ENCODE peak calls at places on chromosome 2, in ten cellular contexts. One of them, this sample, is unnamed.

GRCh38 chr2:56515399-56515798 is 331.6 kb downstream of the CCDC85A start:
- DNase-seq in colonic mucosa: no peak
- DNase-seq in HCT116: no peak
- DNase-seq in left lung: no peak
- DNase-seq in PC-9: no peak
- DNase-seq in psoas muscle: no peak
- DNase-seq in choroid plexus epithelial cell: no peak
- DNase-seq in AG10803: no peak
- DNase-seq in GM12865: no peak
- DNase-seq in adrenal gland: no peak
- DNase-seq in this sample: no peak

GRCh38 chr2:23563673-23564617 is 179.0 kb downstream of the KLHL29 start:
- DNase-seq in HCT116: no peak
- DNase-seq in AG10803: peak; percentile 95
- DNase-seq in left lung: no peak
- DNase-seq in colonic mucosa: peak; percentile 21
- DNase-seq in adrenal gland: no peak
- DNase-seq in choroid plexus epithelial cell: peak; percentile 57
- DNase-seq in psoas muscle: peak; percentile 92
- DNase-seq in GM12865: no peak
- DNase-seq in PC-9: peak; percentile 5
- DNase-seq in this sample: peak; percentile 54

GRCh38 chr2:128290356-128290755 is 28.3 kb downstream of the HS6ST1 start:
- DNase-seq in PC-9: no peak
- DNase-seq in adrenal gland: no peak
- DNase-seq in GM12865: no peak
- DNase-seq in choroid plexus epithelial cell: peak; percentile 24
- DNase-seq in colonic mucosa: no peak
- DNase-seq in left lung: no peak
- DNase-seq in AG10803: peak; percentile 24
- DNase-seq in psoas muscle: no peak
- DNase-seq in HCT116: no peak
- DNase-seq in this sample: no peak

GRCh38 chr2:111122631-111123421 is 2.1 kb downstream of the BCL2L11 start:
- DNase-seq in psoas muscle: peak; percentile 92
- DNase-seq in PC-9: peak; percentile 69
- DNase-seq in AG10803: peak; percentile 75
- DNase-seq in GM12865: peak; percentile 49
- DNase-seq in choroid plexus epithelial cell: peak; percentile 82
- DNase-seq in left lung: peak; percentile 88
- DNase-seq in HCT116: no peak
- DNase-seq in adrenal gland: peak; percentile 84
- DNase-seq in colonic mucosa: peak; percentile 77
- DNase-seq in this sample: peak; percentile 86

GRCh38 chr2:218996937-218997336 is 3.7 kb upstream of the CRYBA2 start:
- DNase-seq in choroid plexus epithelial cell: no peak
- DNase-seq in AG10803: no peak
- DNase-seq in GM12865: no peak
- DNase-seq in adrenal gland: no peak
- DNase-seq in colonic mucosa: peak; percentile 46
- DNase-seq in left lung: no peak
- DNase-seq in psoas muscle: no peak
- DNase-seq in HCT116: no peak
- DNase-seq in PC-9: no peak
- DNase-seq in this sample: peak; percentile 82

GRCh38 chr2:170375192-170375591 is 197.2 kb downstream of the MYO3B start:
- DNase-seq in HCT116: no peak
- DNase-seq in PC-9: peak; percentile 66
- DNase-seq in colonic mucosa: no peak
- DNase-seq in psoas muscle: no peak
- DNase-seq in choroid plexus epithelial cell: no peak
- DNase-seq in left lung: no peak
- DNase-seq in AG10803: no peak
- DNase-seq in GM12865: no peak
- DNase-seq in adrenal gland: no peak
- DNase-seq in this sample: no peak

GRCh38 chr2:88835726-88836125 is 144.3 kb downstream of the RPIA start:
- DNase-seq in left lung: no peak
- DNase-seq in colonic mucosa: no peak
- DNase-seq in GM12865: no peak
- DNase-seq in adrenal gland: no peak
- DNase-seq in PC-9: no peak
- DNase-seq in HCT116: no peak
- DNase-seq in choroid plexus epithelial cell: no peak
- DNase-seq in psoas muscle: no peak
- DNase-seq in AG10803: no peak
- DNase-seq in this sample: no peak

GRCh38 chr2:95006661-95007060 is 18.8 kb upstream of the MAL start:
- DNase-seq in HCT116: no peak
- DNase-seq in left lung: no peak
- DNase-seq in psoas muscle: no peak
- DNase-seq in colonic mucosa: no peak
- DNase-seq in GM12865: no peak
- DNase-seq in AG10803: no peak
- DNase-seq in PC-9: no peak
- DNase-seq in choroid plexus epithelial cell: no peak
- DNase-seq in adrenal gland: no peak
- DNase-seq in this sample: no peak

GRCh38 chr2:80621661-80622060 is 317.1 kb upstream of the LRRTM1 start:
- DNase-seq in adrenal gland: no peak
- DNase-seq in AG10803: no peak
- DNase-seq in colonic mucosa: no peak
- DNase-seq in choroid plexus epithelial cell: peak; percentile 8
- DNase-seq in psoas muscle: no peak
- DNase-seq in left lung: no peak
- DNase-seq in HCT116: no peak
- DNase-seq in GM12865: no peak
- DNase-seq in PC-9: no peak
- DNase-seq in this sample: no peak

GRCh38 chr2:66771359-66771978 is 336.5 kb downstream of the MEIS1 start:
- DNase-seq in GM12865: no peak
- DNase-seq in HCT116: no peak
- DNase-seq in psoas muscle: no peak
- DNase-seq in PC-9: no peak
- DNase-seq in adrenal gland: no peak
- DNase-seq in colonic mucosa: no peak
- DNase-seq in left lung: no peak
- DNase-seq in AG10803: no peak
- DNase-seq in choroid plexus epithelial cell: peak; percentile 33
- DNase-seq in this sample: no peak

GRCh38 chr2:70248145-70248809 is at the start of gene TIA1:
- DNase-seq in choroid plexus epithelial cell: peak; percentile 99
- DNase-seq in GM12865: peak; percentile 99
- DNase-seq in HCT116: peak; percentile 96
- DNase-seq in colonic mucosa: peak; percentile 99
- DNase-seq in PC-9: peak; percentile 96
- DNase-seq in left lung: peak; percentile 99
- DNase-seq in adrenal gland: peak; percentile 98
- DNase-seq in psoas muscle: peak; percentile 99
- DNase-seq in AG10803: peak; percentile 97
- DNase-seq in this sample: peak; percentile 99

DNA sequence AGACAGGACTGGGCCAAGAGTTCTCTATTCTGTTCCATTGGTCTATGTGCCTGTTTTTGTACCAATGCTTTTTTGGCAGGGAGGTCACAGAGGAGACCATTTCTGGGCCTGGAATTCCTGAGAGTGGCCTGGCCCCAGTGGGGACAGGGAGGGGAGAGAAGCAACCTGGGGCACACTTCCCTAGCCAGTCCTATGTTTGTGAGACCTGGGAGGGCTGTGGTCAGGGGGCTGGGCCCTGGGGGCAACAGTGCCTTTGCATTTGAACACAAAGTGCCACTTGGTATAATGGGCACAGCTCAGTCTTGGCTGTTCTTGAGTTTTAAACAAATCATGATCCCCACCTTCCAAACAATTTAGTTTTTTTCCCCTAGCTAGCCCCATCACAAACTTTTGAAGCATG is 133.4 kb downstream of the GLI2 start:
- DNase-seq in AG10803: no peak
- DNase-seq in GM12865: no peak
- DNase-seq in PC-9: no peak
- DNase-seq in choroid plexus epithelial cell: no peak
- DNase-seq in psoas muscle: peak; percentile 17
- DNase-seq in HCT116: no peak
- DNase-seq in left lung: no peak
- DNase-seq in colonic mucosa: no peak
- DNase-seq in adrenal gland: no peak
- DNase-seq in this sample: no peak
- TF ChIP-seq CTCF in AG10803: no peak
- TF ChIP-seq CTCF in GM12865: no peak
- TF ChIP-seq CTCF in PC-9: no peak
- TF ChIP-seq CTCF in choroid plexus epithelial cell: no peak
- TF ChIP-seq CTCF in psoas muscle: no peak
- TF ChIP-seq CTCF in HCT116: no peak
- TF ChIP-seq CTCF in left lung: no peak
- TF ChIP-seq CTCF in colonic mucosa: no peak
- TF ChIP-seq CTCF in adrenal gland: no peak
- TF ChIP-seq CTCF in this sample: no peak

DNA sequence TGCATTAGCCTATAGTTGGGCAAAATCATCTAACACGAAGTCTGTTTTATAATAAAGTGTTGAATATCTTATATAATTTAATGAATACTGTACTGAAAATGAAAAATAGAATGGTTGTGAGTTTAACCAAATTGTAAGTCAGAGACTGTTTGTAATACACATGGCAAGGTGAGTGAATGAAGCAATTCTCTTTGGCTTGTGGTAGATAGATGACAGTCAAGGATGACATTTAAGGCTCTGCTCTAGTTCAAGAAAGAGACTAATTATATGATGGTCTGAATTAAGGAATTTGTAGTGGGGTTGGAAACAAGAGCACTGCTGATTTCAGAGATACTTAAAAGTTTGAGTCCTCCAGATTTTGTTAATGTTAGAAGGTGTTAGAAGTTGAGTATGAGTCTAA is 207.7 kb downstream of the MCFD2 start:
- DNase-seq in left lung: no peak
- DNase-seq in colonic mucosa: no peak
- DNase-seq in GM12865: no peak
- DNase-seq in choroid plexus epithelial cell: no peak
- DNase-seq in AG10803: no peak
- DNase-seq in HCT116: no peak
- DNase-seq in adrenal gland: no peak
- DNase-seq in PC-9: no peak
- DNase-seq in psoas muscle: no peak
- DNase-seq in this sample: no peak
- H3K4me3 ChIP-seq in left lung: no peak overlapping the region
- H3K4me3 ChIP-seq in colonic mucosa: no peak overlapping the region
- H3K4me3 ChIP-seq in GM12865: no peak overlapping the region
- H3K4me3 ChIP-seq in choroid plexus epithelial cell: no peak overlapping the region
- H3K4me3 ChIP-seq in AG10803: no peak overlapping the region
- H3K4me3 ChIP-seq in HCT116: no peak overlapping the region
- H3K4me3 ChIP-seq in adrenal gland: no peak overlapping the region
- H3K4me3 ChIP-seq in PC-9: no peak overlapping the region
- H3K4me3 ChIP-seq in psoas muscle: no peak overlapping the region
- H3K4me3 ChIP-seq in this sample: no peak overlapping the region

GRCh38 chr2:159995038-159995437 is 67.4 kb downstream of the PLA2R1 start:
- DNase-seq in colonic mucosa: no peak
- DNase-seq in GM12865: no peak
- DNase-seq in psoas muscle: no peak
- DNase-seq in AG10803: no peak
- DNase-seq in PC-9: no peak
- DNase-seq in HCT116: no peak
- DNase-seq in adrenal gland: no peak
- DNase-seq in left lung: no peak
- DNase-seq in choroid plexus epithelial cell: no peak
- DNase-seq in this sample: no peak

GRCh38 chr2:159984034-159984433 is 78.4 kb downstream of the PLA2R1 start:
- DNase-seq in choroid plexus epithelial cell: no peak
- DNase-seq in AG10803: no peak
- DNase-seq in GM12865: no peak
- DNase-seq in HCT116: no peak
- DNase-seq in colonic mucosa: no peak
- DNase-seq in psoas muscle: no peak
- DNase-seq in left lung: no peak
- DNase-seq in adrenal gland: no peak
- DNase-seq in PC-9: no peak
- DNase-seq in this sample: no peak

GRCh38 chr2:159988412-159988970 is 73.9 kb downstream of the PLA2R1 start:
- DNase-seq in choroid plexus epithelial cell: no peak
- DNase-seq in psoas muscle: no peak
- DNase-seq in PC-9: no peak
- DNase-seq in adrenal gland: no peak
- DNase-seq in HCT116: no peak
- DNase-seq in left lung: no peak
- DNase-seq in AG10803: no peak
- DNase-seq in colonic mucosa: no peak
- DNase-seq in GM12865: no peak
- DNase-seq in this sample: no peak

GRCh38 chr2:159987136-159987535 is 75.3 kb downstream of the PLA2R1 start:
- DNase-seq in PC-9: no peak
- DNase-seq in HCT116: no peak
- DNase-seq in AG10803: no peak
- DNase-seq in GM12865: no peak
- DNase-seq in colonic mucosa: no peak
- DNase-seq in left lung: no peak
- DNase-seq in adrenal gland: no peak
- DNase-seq in choroid plexus epithelial cell: no peak
- DNase-seq in psoas muscle: no peak
- DNase-seq in this sample: no peak

GRCh38 chr2:159989249-159989648 is 73.2 kb downstream of the PLA2R1 start:
- DNase-seq in PC-9: no peak
- DNase-seq in left lung: no peak
- DNase-seq in GM12865: no peak
- DNase-seq in adrenal gland: no peak
- DNase-seq in HCT116: no peak
- DNase-seq in AG10803: no peak
- DNase-seq in choroid plexus epithelial cell: no peak
- DNase-seq in colonic mucosa: no peak
- DNase-seq in psoas muscle: no peak
- DNase-seq in this sample: no peak
- TF ChIP-seq CTCF in PC-9: no peak
- TF ChIP-seq CTCF in left lung: no peak
- TF ChIP-seq CTCF in GM12865: no peak
- TF ChIP-seq CTCF in adrenal gland: no peak
- TF ChIP-seq CTCF in HCT116: no peak
- TF ChIP-seq CTCF in AG10803: no peak
- TF ChIP-seq CTCF in choroid plexus epithelial cell: no peak
- TF ChIP-seq CTCF in colonic mucosa: no peak
- TF ChIP-seq CTCF in psoas muscle: no peak
- TF ChIP-seq CTCF in this sample: no peak

DNA sequence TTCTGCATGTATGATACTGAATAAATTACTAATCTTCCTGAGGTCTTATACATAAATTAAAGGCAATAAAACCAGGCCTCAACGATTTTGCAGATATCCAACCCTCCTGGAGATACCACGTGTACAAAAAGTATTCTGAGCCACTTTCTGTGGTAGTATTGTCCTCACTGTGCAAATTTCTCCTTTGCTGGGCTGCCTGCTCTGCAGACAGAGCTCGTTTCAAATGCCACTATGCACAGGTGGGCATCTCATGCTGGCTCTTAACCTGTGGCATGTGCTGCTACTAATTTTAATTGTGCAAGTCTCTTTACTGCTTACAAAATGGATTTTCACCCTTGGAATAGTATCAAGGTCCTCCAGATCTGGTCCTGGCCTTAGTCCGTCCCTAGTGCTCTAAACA is 66.4 kb upstream of the SLC16A14 start:
- DNase-seq in adrenal gland: no peak
- DNase-seq in choroid plexus epithelial cell: no peak
- DNase-seq in PC-9: no peak
- DNase-seq in GM12865: no peak
- DNase-seq in HCT116: no peak
- DNase-seq in colonic mucosa: no peak
- DNase-seq in psoas muscle: no peak
- DNase-seq in left lung: no peak
- DNase-seq in AG10803: no peak
- DNase-seq in this sample: no peak
- H3K4me3 ChIP-seq in adrenal gland: no peak overlapping the region
- H3K4me3 ChIP-seq in choroid plexus epithelial cell: no peak overlapping the region
- H3K4me3 ChIP-seq in PC-9: no peak overlapping the region
- H3K4me3 ChIP-seq in GM12865: no peak overlapping the region
- H3K4me3 ChIP-seq in HCT116: no peak overlapping the region
- H3K4me3 ChIP-seq in colonic mucosa: no peak overlapping the region
- H3K4me3 ChIP-seq in psoas muscle: no peak overlapping the region
- H3K4me3 ChIP-seq in left lung: no peak overlapping the region
- H3K4me3 ChIP-seq in AG10803: no peak overlapping the region
- H3K4me3 ChIP-seq in this sample: no peak overlapping the region

This sample was measured in body of pancreas.